ENCODE peak calls at places on chromosome 19, in five cellular contexts. I, X, K, L and M are unnamed samples.
A peak's percentile ranks its signal among the peaks of the same experiment; 100 is the strongest.

GRCh38 chr19:5661483-5661882 is 18.8 kb downstream of the MICOS13 start:
- DNase-seq in L (no peak), I (no peak), K (no peak), X (no peak), M (no peak)

GRCh38 chr19:45496349-45496953 is 396 bp downstream of the RTN2 start:
- DNase-seq in I (no peak), L (peak; percentile 80), K (no peak), X (peak; percentile 89), M (peak; percentile 63)

GRCh38 chr19:44653977-44654784 is 10.5 kb downstream of the PVR start:
- DNase-seq in L (no peak), X (peak; percentile 58), I (peak; percentile 63), K (peak; percentile 46), M (peak; percentile 14)

GRCh38 chr19:5217171-5217570 is 123.4 kb downstream of the PTPRS start:
- DNase-seq in L (no peak), K (no peak), X (no peak), I (no peak), M (no peak)

GRCh38 chr19:35905178-35905727 is 2.8 kb downstream of the TYROBP start:
- DNase-seq in L (no peak), K (no peak), X (no peak), I (peak; percentile 6), M (no peak)

GRCh38 chr19:56317749-56318148 is 3.1 kb upstream of the ZSCAN5A start:
- DNase-seq in X (no peak), I (no peak), K (no peak), L (no peak), M (no peak)

GRCh38 chr19:55451522-55452380 is 8.7 kb upstream of the SHISA7 start:
- DNase-seq in K (no peak), L (peak; percentile 65), X (peak; percentile 58), I (no peak), M (no peak)

GRCh38 chr19:4055209-4055552 is 11.5 kb downstream of the ZBTB7A start:
- DNase-seq in X (no peak), L (no peak), K (no peak), I (no peak), M (no peak)

GRCh38 chr19:5719274-5719960 is 529 bp downstream of the LONP1 start:
- DNase-seq in I (peak; percentile 38), K (no peak), X (no peak), L (no peak), M (no peak)

GRCh38 chr19:30087381-30088138 is 145.5 kb downstream of the URI1 start:
- DNase-seq in X (no peak), L (no peak), I (no peak), K (no peak), M (no peak)

GRCh38 chr19:1082165-1082927 is 12.8 kb downstream of the POLR2E start:
- DNase-seq in K (no peak), X (peak; percentile 94), I (peak; percentile 20), L (peak; percentile 92), M (peak; percentile 68)

GRCh38 chr19:14097532-14098151 is 7.1 kb upstream of the SAMD1 start:
- DNase-seq in I (no peak), K (no peak), X (no peak), L (no peak), M (no peak)
- TF ChIP-seq CTCF in I (peak; percentile 38), K (peak; percentile 28), X (no peak), L (no peak), M (no peak)

DNA sequence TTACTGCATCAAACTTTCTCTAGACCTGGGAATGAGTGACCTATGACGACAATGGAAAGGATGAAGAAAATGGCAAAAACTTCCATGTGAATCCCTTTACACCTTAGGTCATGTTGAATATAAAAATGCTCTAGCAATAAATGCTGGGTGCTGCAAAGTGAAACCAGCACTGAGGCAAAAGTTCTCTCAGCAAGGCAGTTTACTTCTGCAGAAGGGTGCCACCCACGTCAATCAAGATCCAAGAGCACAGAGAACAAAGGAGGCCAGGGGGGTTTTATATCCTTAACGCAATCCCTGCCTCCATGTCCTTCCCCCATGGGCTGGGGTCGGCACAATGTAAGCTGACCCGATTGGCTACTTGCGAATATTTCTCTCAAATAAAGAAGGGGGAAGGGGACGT is 38.7 kb downstream of the ZNF333 start:
- DNase-seq in K (no peak), I (no peak), X (no peak), L (no peak), M (no peak)
- TF ChIP-seq CTCF in K (no peak), I (no peak), X (no peak), L (no peak), M (no peak)

DNA sequence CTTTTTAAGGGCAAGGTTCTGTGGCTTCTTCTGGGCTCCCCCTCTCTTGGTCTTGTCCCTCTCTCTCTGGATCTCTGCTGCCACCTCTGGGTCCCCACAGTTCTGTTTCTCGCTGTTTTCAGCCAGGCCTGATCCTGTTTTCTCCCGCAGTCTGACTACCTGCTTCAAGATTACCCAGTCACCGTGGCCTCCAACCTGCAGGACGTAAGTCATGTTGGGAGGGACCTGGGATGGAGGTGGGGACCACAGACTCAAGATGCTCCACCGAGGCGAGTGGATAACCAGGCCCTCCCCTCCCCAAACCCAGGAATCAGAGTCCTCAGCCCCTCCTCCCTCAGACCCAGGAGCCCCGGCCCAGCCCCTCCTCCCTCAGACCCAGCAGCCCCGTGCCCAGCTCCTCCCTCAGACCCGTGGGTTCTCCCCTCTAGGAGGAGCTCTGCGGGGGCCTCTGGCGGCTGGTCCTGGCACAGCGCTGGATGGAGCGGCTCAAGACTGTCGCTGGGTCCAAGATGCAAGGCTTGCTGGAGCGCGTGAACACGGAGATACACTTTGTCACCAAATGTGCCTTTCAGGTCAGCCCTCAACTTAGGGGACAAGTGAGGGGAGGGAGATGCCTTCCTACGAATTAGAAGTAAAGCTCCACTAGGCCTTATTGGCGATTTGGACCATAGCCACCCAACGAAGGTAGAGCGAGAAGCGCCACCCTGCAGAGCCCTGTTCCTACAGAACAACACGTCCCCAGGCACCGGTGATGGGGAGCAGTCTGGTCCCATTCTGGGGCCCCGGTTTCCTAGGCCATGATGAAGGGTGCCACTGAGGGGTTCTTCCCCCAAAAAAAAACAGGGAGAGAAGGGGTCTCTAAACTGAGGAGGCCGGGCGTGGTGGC is 2.2 kb downstream of the FLT3LG start:
- DNase-seq in X (peak; percentile 86), L (peak; percentile 74), I (peak; percentile 60), K (no peak), M (no peak)
- TF ChIP-seq CTCF in X (peak; percentile 60), L (peak; percentile 43), I (peak; percentile 74), K (peak; percentile 83), M (peak; percentile 60)

DNA sequence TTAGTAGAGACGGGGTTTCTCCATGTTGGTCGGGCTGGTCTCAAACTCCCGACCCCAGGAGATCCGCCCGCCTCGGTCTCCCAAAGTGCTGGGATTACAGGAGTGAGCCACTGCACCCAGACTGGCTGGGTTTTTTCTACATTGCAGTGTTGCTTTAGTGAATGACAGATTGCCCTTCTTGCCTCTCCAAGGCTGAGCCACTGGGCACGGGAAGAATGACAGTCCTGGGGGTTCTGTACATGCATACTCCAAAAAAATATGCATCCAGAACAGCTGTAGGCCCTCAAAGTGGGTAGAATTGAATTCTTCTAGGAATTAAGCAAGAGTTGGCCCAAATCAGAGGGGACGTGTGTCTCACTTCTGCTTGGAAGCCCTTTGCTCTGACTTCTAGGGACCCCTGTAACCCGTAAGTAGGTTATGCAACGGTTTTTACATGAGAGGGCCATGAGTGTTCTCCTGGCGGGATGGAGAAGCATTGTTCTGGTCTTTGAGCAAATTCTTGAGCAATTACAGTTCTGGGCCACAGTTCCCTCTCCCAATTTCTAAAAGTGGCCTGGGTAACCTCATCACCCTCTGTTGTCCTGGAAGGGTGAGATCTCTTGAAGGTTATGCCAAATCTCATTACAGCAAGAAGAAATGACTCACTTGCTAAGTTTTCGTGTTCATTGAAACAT is 3.6 kb downstream of the ACTN4 start:
- DNase-seq in K (no peak), X (no peak), I (peak; percentile 48), L (no peak), M (peak; percentile 92)
- TF ChIP-seq CTCF in K (no peak), X (no peak), I (no peak), L (no peak), M (no peak)

DNA sequence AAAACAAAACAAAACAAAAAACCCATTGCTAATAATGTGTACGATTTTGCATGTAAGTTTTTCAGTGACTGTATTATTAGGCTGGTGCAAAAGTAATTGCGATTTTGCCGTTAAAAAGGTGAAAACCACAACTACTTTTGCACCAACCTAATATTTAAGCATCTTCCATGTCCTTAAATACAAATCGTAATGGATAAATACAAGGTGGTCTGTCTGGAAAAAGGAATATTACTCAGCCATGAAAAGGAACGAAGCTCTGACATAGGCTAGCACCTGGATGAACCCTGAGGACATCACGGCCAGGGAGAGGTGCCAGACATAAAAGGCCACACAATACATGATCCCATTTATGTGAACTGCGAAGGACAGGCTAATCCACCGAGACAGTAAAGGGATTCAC is 33.2 kb downstream of the GADD45B start:
- DNase-seq in L (peak; percentile 11), X (no peak), K (no peak), I (no peak), M (no peak)
- TF ChIP-seq CTCF in L (no peak), X (no peak), K (no peak), I (no peak), M (no peak)